ENCODE peak calls at places on chromosome 15, in five cellular contexts. J, F, L, U and M are unnamed samples.

GRCh38 chr15:59993041-59993750 is 10.9 kb upstream of the FOXB1 start:
- DNase-seq in J (no peak), F (no peak), L (no peak), U (no peak), M (no peak)

GRCh38 chr15:32119694-32120330 is 89.5 kb downstream of the CHRNA7 start:
- DNase-seq in J (no peak), F (no peak), L (no peak), U (no peak), M (no peak)

GRCh38 chr15:25587616-25588340 is 149.0 kb upstream of the UBE3A start:
- DNase-seq in J (no peak), F (no peak), L (no peak), U (no peak), M (no peak)

GRCh38 chr15:82875411-82876003 is 66.1 kb downstream of the WHAMM start:
- DNase-seq in J (no peak), F (no peak), L (no peak), U (no peak), M (no peak)

GRCh38 chr15:62783303-62783957 is 259.1 kb upstream of the TPM1 start:
- DNase-seq in J (no peak), F (no peak), L (no peak), U (no peak), M (no peak)

GRCh38 chr15:69014454-69014853 is at the start of gene NOX5:
- DNase-seq in J (no peak), F (no peak), L (no peak), U (no peak), M (no peak)

GRCh38 chr15:85691350-85692240 is 103.1 kb downstream of the KLHL25 start:
- DNase-seq in J (no peak), F (no peak), L (no peak), U (no peak), M (no peak)

GRCh38 chr15:48565560-48566482 is 79.7 kb downstream of the FBN1 start:
- DNase-seq in J (no peak), F (peak; percentile 58), L (no peak), U (no peak), M (no peak)

GRCh38 chr15:85805392-85805791 is 10.7 kb upstream of the KLHL25 start:
- DNase-seq in J (no peak), F (no peak), L (no peak), U (no peak), M (peak; percentile 62)

GRCh38 chr15:75191235-75191634 is 10.4 kb upstream of the C15orf39 start:
- DNase-seq in J (no peak), F (no peak), L (no peak), U (no peak), M (no peak)

GRCh38 chr15:73930371-73930770 is 4.1 kb downstream of the LOXL1 start:
- DNase-seq in J (no peak), F (no peak), L (no peak), U (no peak), M (no peak)

GRCh38 chr15:42084465-42085235 is 9.7 kb downstream of the PLA2G4D start:
- DNase-seq in J (peak; percentile 16), F (no peak), L (peak; percentile 19), U (no peak), M (peak; percentile 76)

GRCh38 chr15:59886476-59886875 is 117.6 kb upstream of the FOXB1 start:
- DNase-seq in J (peak; percentile 21), F (no peak), L (no peak), U (no peak), M (no peak)

GRCh38 chr15:70470556-70471191 is 292.7 kb downstream of the UACA start:
- DNase-seq in J (no peak), F (no peak), L (no peak), U (no peak), M (no peak)

GRCh38 chr15:40282144-40282869 is 557 bp downstream of the ANKRD63 start:
- DNase-seq in J (no peak), F (no peak), L (no peak), U (no peak), M (no peak)

GRCh38 chr15:80596521-80596976 is 98.6 kb upstream of the ABHD17C start:
- DNase-seq in J (no peak), F (no peak), L (no peak), U (no peak), M (peak; percentile 45)

GRCh38 chr15:74307827-74308642 is 59.4 kb downstream of the CYP11A1 start:
- DNase-seq in J (peak; percentile 79), F (no peak), L (no peak), U (no peak), M (peak; percentile 70)

GRCh38 chr15:29081781-29082180 is 187.8 kb downstream of the NSMCE3 start:
- DNase-seq in J (no peak), F (no peak), L (no peak), U (no peak), M (no peak)

GRCh38 chr15:27492021-27492621 is 521.1 kb downstream of the GABRG3 start:
- DNase-seq in J (no peak), F (no peak), L (no peak), U (no peak), M (no peak)

GRCh38 chr15:81357178-81357686 is 16.8 kb downstream of the TMC3 start:
- DNase-seq in J (no peak), F (no peak), L (no peak), U (no peak), M (no peak)

GRCh38 chr15:98684441-98684840 is 36.1 kb downstream of the IGF1R start:
- DNase-seq in J (no peak), F (no peak), L (no peak), U (no peak), M (no peak)

GRCh38 chr15:66966256-66966655 is 99.1 kb upstream of the SMAD3 start:
- DNase-seq in J (no peak), F (no peak), L (no peak), U (no peak), M (no peak)

GRCh38 chr15:91946914-91947313 is 93.4 kb downstream of the SLCO3A1 start:
- DNase-seq in J (no peak), F (no peak), L (no peak), U (no peak), M (no peak)

GRCh38 chr15:39304201-39304841 is 276.6 kb upstream of the THBS1 start:
- DNase-seq in J (no peak), F (no peak), L (no peak), U (no peak), M (no peak)

GRCh38 chr15:67098768-67099282 is 33.4 kb downstream of the SMAD3 start:
- DNase-seq in J (no peak), F (no peak), L (no peak), U (no peak), M (no peak)

GRCh38 chr15:81567924-81568323 is 193.9 kb upstream of the TMC3 start:
- DNase-seq in J (no peak), F (no peak), L (no peak), U (no peak), M (no peak)

GRCh38 chr15:78772738-78773137 is 38.5 kb downstream of the ADAMTS7 start:
- DNase-seq in J (no peak), F (no peak), L (no peak), U (no peak), M (no peak)

GRCh38 chr15:28957606-28958498 is 72.1 kb downstream of the APBA2 start:
- DNase-seq in J (no peak), F (no peak), L (no peak), U (no peak), M (no peak)

GRCh38 chr15:74870496-74871213 is 2.5 kb downstream of the SCAMP2 start:
- DNase-seq in J (no peak), F (no peak), L (no peak), U (no peak), M (no peak)

GRCh38 chr15:41104234-41104633 is 11.8 kb downstream of the INO80 start:
- DNase-seq in J (peak; percentile 0), F (no peak), L (no peak), U (no peak), M (no peak)

GRCh38 chr15:87154771-87155170 is 1075.1 kb downstream of the AGBL1 start:
- DNase-seq in J (no peak), F (no peak), L (no peak), U (no peak), M (no peak)

GRCh38 chr15:23690450-23690852 is 3.3 kb upstream of the NDN start:
- DNase-seq in J (peak; percentile 7), F (peak; percentile 21), L (no peak), U (no peak), M (peak; percentile 4)

GRCh38 chr15:90141646-90142045 is 39.4 kb upstream of the IDH2 start:
- DNase-seq in J (no peak), F (no peak), L (no peak), U (no peak), M (no peak)

GRCh38 chr15:100713163-100713867 is 110.9 kb downstream of the ASB7 start:
- DNase-seq in J (no peak), F (peak; percentile 49), L (no peak), U (no peak), M (peak; percentile 30)

GRCh38 chr15:45662375-45662774 is 27.5 kb downstream of the SQOR start:
- DNase-seq in J (no peak), F (no peak), L (no peak), U (no peak), M (no peak)

GRCh38 chr15:34609102-34609501 is 25.7 kb upstream of the GOLGA8B start:
- DNase-seq in J (no peak), F (no peak), L (no peak), U (no peak), M (no peak)

GRCh38 chr15:77982127-77982490 is 95.4 kb downstream of the TBC1D2B start:
- DNase-seq in J (no peak), F (no peak), L (no peak), U (no peak), M (no peak)

GRCh38 chr15:78906310-78906608 is 33.6 kb downstream of the MORF4L1 start:
- DNase-seq in J (no peak), F (no peak), L (no peak), U (no peak), M (no peak)

GRCh38 chr15:28021281-28022039 is 77.7 kb downstream of the OCA2 start:
- DNase-seq in J (peak; percentile 92), F (no peak), L (no peak), U (no peak), M (peak; percentile 41)